ENCODE peak calls at places on chromosomes 16 and 17, in seven cellular contexts. One of them, this sample, is unnamed.

GRCh38 chr16:58733248-58733670 is 857 bp downstream of the GOT2 start:
- DNase-seq in cardiac fibroblast: peak; percentile 9
- DNase-seq in fibroblast of mammary gland: peak; percentile 36
- DNase-seq in RWPE2: no peak
- DNase-seq in astrocyte: no peak
- DNase-seq in MM.1S: no peak
- DNase-seq in fibroblast of villous mesenchyme: peak; percentile 26
- DNase-seq in this sample: peak; percentile 26

GRCh38 chr17:48259710-48260291 is 152.2 kb downstream of the SNX11 start:
- DNase-seq in cardiac fibroblast: peak; percentile 57
- DNase-seq in fibroblast of mammary gland: peak; percentile 43
- DNase-seq in RWPE2: no peak
- DNase-seq in astrocyte: no peak
- DNase-seq in MM.1S: peak; percentile 49
- DNase-seq in fibroblast of villous mesenchyme: no peak
- DNase-seq in this sample: peak; percentile 64

GRCh38 chr17:948284-948852 is 31.2 kb downstream of the NXN start:
- DNase-seq in cardiac fibroblast: no peak
- DNase-seq in fibroblast of mammary gland: no peak
- DNase-seq in RWPE2: no peak
- DNase-seq in astrocyte: no peak
- DNase-seq in MM.1S: no peak
- DNase-seq in fibroblast of villous mesenchyme: peak; percentile 80
- DNase-seq in this sample: no peak

GRCh38 chr16:56594292-56594619 is 4.9 kb downstream of the MT3 start:
- DNase-seq in cardiac fibroblast: no peak
- DNase-seq in fibroblast of mammary gland: no peak
- DNase-seq in RWPE2: no peak
- DNase-seq in astrocyte: no peak
- DNase-seq in MM.1S: no peak
- DNase-seq in fibroblast of villous mesenchyme: no peak
- DNase-seq in this sample: no peak

GRCh38 chr16:22356930-22357634 is 17.3 kb downstream of the CDR2 start:
- DNase-seq in cardiac fibroblast: no peak
- DNase-seq in fibroblast of mammary gland: no peak
- DNase-seq in RWPE2: no peak
- DNase-seq in astrocyte: no peak
- DNase-seq in MM.1S: no peak
- DNase-seq in fibroblast of villous mesenchyme: no peak
- DNase-seq in this sample: no peak

GRCh38 chr17:16108386-16108785 is 106.9 kb downstream of the NCOR1 start:
- DNase-seq in cardiac fibroblast: no peak
- DNase-seq in fibroblast of mammary gland: no peak
- DNase-seq in RWPE2: no peak
- DNase-seq in astrocyte: no peak
- DNase-seq in MM.1S: no peak
- DNase-seq in fibroblast of villous mesenchyme: no peak
- DNase-seq in this sample: no peak

GRCh38 chr17:17412331-17412730 is 64.5 kb upstream of the MED9 start:
- DNase-seq in cardiac fibroblast: peak; percentile 63
- DNase-seq in fibroblast of mammary gland: peak; percentile 83
- DNase-seq in RWPE2: no peak
- DNase-seq in astrocyte: peak; percentile 79
- DNase-seq in MM.1S: no peak
- DNase-seq in fibroblast of villous mesenchyme: peak; percentile 69
- DNase-seq in this sample: peak; percentile 71

GRCh38 chr16:77896357-77896972 is 108.1 kb downstream of the VAT1L start:
- DNase-seq in cardiac fibroblast: peak; percentile 23
- DNase-seq in fibroblast of mammary gland: no peak
- DNase-seq in RWPE2: no peak
- DNase-seq in astrocyte: no peak
- DNase-seq in MM.1S: no peak
- DNase-seq in fibroblast of villous mesenchyme: no peak
- DNase-seq in this sample: no peak

GRCh38 chr17:9646556-9646905 is 1.2 kb downstream of the USP43 start:
- DNase-seq in cardiac fibroblast: no peak
- DNase-seq in fibroblast of mammary gland: no peak
- DNase-seq in RWPE2: no peak
- DNase-seq in astrocyte: no peak
- DNase-seq in MM.1S: no peak
- DNase-seq in fibroblast of villous mesenchyme: no peak
- DNase-seq in this sample: no peak

GRCh38 chr16:84348386-84348785 is 20.0 kb upstream of the ATP2C2 start:
- DNase-seq in cardiac fibroblast: no peak
- DNase-seq in fibroblast of mammary gland: no peak
- DNase-seq in RWPE2: no peak
- DNase-seq in astrocyte: no peak
- DNase-seq in MM.1S: no peak
- DNase-seq in fibroblast of villous mesenchyme: no peak
- DNase-seq in this sample: no peak

GRCh38 chr16:3520398-3520797 is 19.6 kb downstream of the CLUAP1 start:
- DNase-seq in cardiac fibroblast: no peak
- DNase-seq in fibroblast of mammary gland: peak; percentile 56
- DNase-seq in RWPE2: no peak
- DNase-seq in astrocyte: peak; percentile 13
- DNase-seq in MM.1S: no peak
- DNase-seq in fibroblast of villous mesenchyme: peak; percentile 98
- DNase-seq in this sample: no peak

GRCh38 chr16:84730406-84731106 is 30.8 kb downstream of the USP10 start:
- DNase-seq in cardiac fibroblast: peak; percentile 93
- DNase-seq in fibroblast of mammary gland: peak; percentile 93
- DNase-seq in RWPE2: peak; percentile 85
- DNase-seq in astrocyte: peak; percentile 95
- DNase-seq in MM.1S: no peak
- DNase-seq in fibroblast of villous mesenchyme: peak; percentile 95
- DNase-seq in this sample: peak; percentile 95

GRCh38 chr17:71163121-71163812 is 957.6 kb upstream of the SOX9 start:
- DNase-seq in cardiac fibroblast: peak; percentile 46
- DNase-seq in fibroblast of mammary gland: no peak
- DNase-seq in RWPE2: no peak
- DNase-seq in astrocyte: peak; percentile 84
- DNase-seq in MM.1S: no peak
- DNase-seq in fibroblast of villous mesenchyme: peak; percentile 49
- DNase-seq in this sample: peak; percentile 51

GRCh38 chr16:9695152-9695551 is 487.1 kb downstream of the GRIN2A start:
- DNase-seq in cardiac fibroblast: no peak
- DNase-seq in fibroblast of mammary gland: no peak
- DNase-seq in RWPE2: no peak
- DNase-seq in astrocyte: no peak
- DNase-seq in MM.1S: no peak
- DNase-seq in fibroblast of villous mesenchyme: no peak
- DNase-seq in this sample: no peak

GRCh38 chr17:35866356-35866950 is 2.2 kb downstream of the HEATR9 start:
- DNase-seq in cardiac fibroblast: peak; percentile 54
- DNase-seq in fibroblast of mammary gland: peak; percentile 53
- DNase-seq in RWPE2: no peak
- DNase-seq in astrocyte: peak; percentile 7
- DNase-seq in MM.1S: no peak
- DNase-seq in fibroblast of villous mesenchyme: peak; percentile 58
- DNase-seq in this sample: peak; percentile 45

GRCh38 chr17:82780195-82780594 is 28.3 kb downstream of the TBCD start:
- DNase-seq in cardiac fibroblast: no peak
- DNase-seq in fibroblast of mammary gland: no peak
- DNase-seq in RWPE2: no peak
- DNase-seq in astrocyte: no peak
- DNase-seq in MM.1S: no peak
- DNase-seq in fibroblast of villous mesenchyme: no peak
- DNase-seq in this sample: no peak

GRCh38 chr17:3754458-3755334 is 31.0 kb downstream of the HASPIN start:
- DNase-seq in cardiac fibroblast: no peak
- DNase-seq in fibroblast of mammary gland: peak; percentile 25
- DNase-seq in RWPE2: peak; percentile 96
- DNase-seq in astrocyte: no peak
- DNase-seq in MM.1S: peak; percentile 30
- DNase-seq in fibroblast of villous mesenchyme: no peak
- DNase-seq in this sample: no peak

GRCh38 chr17:3759597-3760216 is 36.0 kb downstream of the HASPIN start:
- DNase-seq in cardiac fibroblast: no peak
- DNase-seq in fibroblast of mammary gland: no peak
- DNase-seq in RWPE2: no peak
- DNase-seq in astrocyte: no peak
- DNase-seq in MM.1S: no peak
- DNase-seq in fibroblast of villous mesenchyme: no peak
- DNase-seq in this sample: no peak

GRCh38 chr17:3751836-3752235 is 28.1 kb downstream of the HASPIN start:
- DNase-seq in cardiac fibroblast: no peak
- DNase-seq in fibroblast of mammary gland: no peak
- DNase-seq in RWPE2: no peak
- DNase-seq in astrocyte: no peak
- DNase-seq in MM.1S: no peak
- DNase-seq in fibroblast of villous mesenchyme: no peak
- DNase-seq in this sample: no peak

GRCh38 chr17:3754066-3754457 is 30.4 kb downstream of the HASPIN start:
- DNase-seq in cardiac fibroblast: no peak
- DNase-seq in fibroblast of mammary gland: no peak
- DNase-seq in RWPE2: no peak
- DNase-seq in astrocyte: no peak
- DNase-seq in MM.1S: no peak
- DNase-seq in fibroblast of villous mesenchyme: no peak
- DNase-seq in this sample: no peak

DNA sequence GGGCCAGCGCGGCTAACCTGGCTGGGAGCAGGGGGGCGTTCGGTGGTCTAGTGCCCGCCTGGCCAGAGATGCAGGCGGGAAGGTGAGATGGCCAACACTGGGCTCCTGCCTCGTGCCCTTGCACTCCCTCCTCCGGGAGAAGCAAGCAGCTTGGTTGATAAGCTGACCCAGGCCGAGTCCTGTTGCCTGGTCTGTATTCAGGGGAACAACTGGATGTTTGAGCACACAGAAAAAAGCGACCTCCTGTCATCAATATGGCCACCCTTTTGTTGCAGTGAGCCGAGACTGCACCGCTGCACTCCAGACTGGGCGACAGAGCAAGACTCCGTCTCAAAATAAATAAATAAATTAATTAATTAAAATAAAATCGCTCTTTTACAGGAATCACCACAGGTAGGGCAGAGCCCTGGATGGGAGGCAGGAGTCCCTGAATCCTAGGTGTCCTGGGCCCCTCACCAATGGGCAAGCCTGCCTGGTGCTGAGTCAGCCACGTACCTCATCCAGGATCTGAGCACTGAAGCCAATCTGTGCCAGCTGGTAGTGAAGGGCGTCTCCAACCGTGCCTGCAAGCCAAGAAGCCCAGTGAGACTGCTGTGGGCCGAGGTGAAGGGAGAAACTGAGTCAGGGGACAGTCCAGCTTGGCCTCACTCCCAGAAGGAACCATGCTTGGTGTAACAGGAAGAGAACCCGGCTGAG is 31.8 kb downstream of the HASPIN start:
- DNase-seq in cardiac fibroblast: no peak
- DNase-seq in fibroblast of mammary gland: no peak
- DNase-seq in RWPE2: no peak
- DNase-seq in astrocyte: no peak
- DNase-seq in MM.1S: no peak
- DNase-seq in fibroblast of villous mesenchyme: no peak
- DNase-seq in this sample: no peak
- H3K4me3 ChIP-seq in cardiac fibroblast: no peak overlapping the region
- H3K4me3 ChIP-seq in fibroblast of mammary gland: no peak overlapping the region
- H3K4me3 ChIP-seq in RWPE2: peak overlapping the region; percentile 51
- H3K4me3 ChIP-seq in astrocyte: no peak overlapping the region
- H3K4me3 ChIP-seq in MM.1S: peak overlapping the region; percentile 28
- H3K4me3 ChIP-seq in fibroblast of villous mesenchyme: no peak overlapping the region
- H3K4me3 ChIP-seq in this sample: no peak overlapping the region

GRCh38 chr16:80100186-80100585 is 440.6 kb upstream of the DYNLRB2 start:
- DNase-seq in cardiac fibroblast: no peak
- DNase-seq in fibroblast of mammary gland: no peak
- DNase-seq in RWPE2: no peak
- DNase-seq in astrocyte: no peak
- DNase-seq in MM.1S: no peak
- DNase-seq in fibroblast of villous mesenchyme: no peak
- DNase-seq in this sample: no peak

GRCh38 chr16:80100846-80101451 is 439.8 kb upstream of the DYNLRB2 start:
- DNase-seq in cardiac fibroblast: no peak
- DNase-seq in fibroblast of mammary gland: no peak
- DNase-seq in RWPE2: no peak
- DNase-seq in astrocyte: peak; percentile 59
- DNase-seq in MM.1S: peak; percentile 18
- DNase-seq in fibroblast of villous mesenchyme: no peak
- DNase-seq in this sample: no peak

GRCh38 chr16:80092686-80093085 is 448.1 kb upstream of the DYNLRB2 start:
- DNase-seq in cardiac fibroblast: no peak
- DNase-seq in fibroblast of mammary gland: no peak
- DNase-seq in RWPE2: no peak
- DNase-seq in astrocyte: peak; percentile 34
- DNase-seq in MM.1S: no peak
- DNase-seq in fibroblast of villous mesenchyme: no peak
- DNase-seq in this sample: no peak

GRCh38 chr16:80097098-80097497 is 443.7 kb upstream of the DYNLRB2 start:
- DNase-seq in cardiac fibroblast: no peak
- DNase-seq in fibroblast of mammary gland: no peak
- DNase-seq in RWPE2: no peak
- DNase-seq in astrocyte: no peak
- DNase-seq in MM.1S: no peak
- DNase-seq in fibroblast of villous mesenchyme: no peak
- DNase-seq in this sample: no peak
- TF ChIP-seq CTCF in cardiac fibroblast: no peak
- TF ChIP-seq CTCF in fibroblast of mammary gland: no peak
- TF ChIP-seq CTCF in RWPE2: no peak
- TF ChIP-seq CTCF in astrocyte: no peak
- TF ChIP-seq CTCF in MM.1S: no peak
- TF ChIP-seq CTCF in fibroblast of villous mesenchyme: no peak
- TF ChIP-seq CTCF in this sample: no peak

GRCh38 chr17:76268991-76269981 is 4.1 kb downstream of the UBALD2 start:
- DNase-seq in cardiac fibroblast: no peak
- DNase-seq in fibroblast of mammary gland: no peak
- DNase-seq in RWPE2: no peak
- DNase-seq in astrocyte: no peak
- DNase-seq in MM.1S: no peak
- DNase-seq in fibroblast of villous mesenchyme: no peak
- DNase-seq in this sample: no peak

GRCh38 chr17:76266244-76266938 is 1.2 kb downstream of the UBALD2 start:
- DNase-seq in cardiac fibroblast: peak; percentile 65
- DNase-seq in fibroblast of mammary gland: peak; percentile 37
- DNase-seq in RWPE2: no peak
- DNase-seq in astrocyte: no peak
- DNase-seq in MM.1S: no peak
- DNase-seq in fibroblast of villous mesenchyme: peak; percentile 39
- DNase-seq in this sample: peak; percentile 40

GRCh38 chr17:76267051-76267576 is 2.0 kb downstream of the UBALD2 start:
- DNase-seq in cardiac fibroblast: no peak
- DNase-seq in fibroblast of mammary gland: no peak
- DNase-seq in RWPE2: no peak
- DNase-seq in astrocyte: no peak
- DNase-seq in MM.1S: no peak
- DNase-seq in fibroblast of villous mesenchyme: no peak
- DNase-seq in this sample: no peak

GRCh38 chr17:76270127-76270592 is 5.0 kb downstream of the UBALD2 start:
- DNase-seq in cardiac fibroblast: no peak
- DNase-seq in fibroblast of mammary gland: no peak
- DNase-seq in RWPE2: no peak
- DNase-seq in astrocyte: no peak
- DNase-seq in MM.1S: no peak
- DNase-seq in fibroblast of villous mesenchyme: no peak
- DNase-seq in this sample: no peak

GRCh38 chr17:76268015-76268749 is 3.0 kb downstream of the UBALD2 start:
- DNase-seq in cardiac fibroblast: peak; percentile 93
- DNase-seq in fibroblast of mammary gland: peak; percentile 84
- DNase-seq in RWPE2: no peak
- DNase-seq in astrocyte: peak; percentile 51
- DNase-seq in MM.1S: no peak
- DNase-seq in fibroblast of villous mesenchyme: peak; percentile 83
- DNase-seq in this sample: peak; percentile 90
- H3K4me3 ChIP-seq in cardiac fibroblast: peak overlapping the region; percentile 26
- H3K4me3 ChIP-seq in fibroblast of mammary gland: no peak overlapping the region
- H3K4me3 ChIP-seq in RWPE2: no peak overlapping the region
- H3K4me3 ChIP-seq in astrocyte: no peak overlapping the region
- H3K4me3 ChIP-seq in MM.1S: no peak overlapping the region
- H3K4me3 ChIP-seq in fibroblast of villous mesenchyme: no peak overlapping the region
- H3K4me3 ChIP-seq in this sample: peak overlapping the region; percentile 18

GRCh38 chr17:79090503-79091372 is 16.1 kb downstream of the ENGASE start:
- DNase-seq in cardiac fibroblast: peak; percentile 24
- DNase-seq in fibroblast of mammary gland: peak; percentile 16
- DNase-seq in RWPE2: no peak
- DNase-seq in astrocyte: peak; percentile 4
- DNase-seq in MM.1S: peak; percentile 44
- DNase-seq in fibroblast of villous mesenchyme: peak; percentile 10
- DNase-seq in this sample: peak; percentile 22
- TF ChIP-seq CTCF in cardiac fibroblast: peak; percentile 34
- TF ChIP-seq CTCF in fibroblast of mammary gland: no peak
- TF ChIP-seq CTCF in RWPE2: peak; percentile 41
- TF ChIP-seq CTCF in astrocyte: peak; percentile 10
- TF ChIP-seq CTCF in MM.1S: peak; percentile 10
- TF ChIP-seq CTCF in fibroblast of villous mesenchyme: peak; percentile 53
- TF ChIP-seq CTCF in this sample: peak; percentile 28

This sample was measured in fibroblast of pulmonary artery.